ENCODE peak calls at places on chromosomes 6 and 20, in ten cellular contexts. One of them, this sample, is unnamed.

GRCh38 chr6:11113038-11113437 is 1.5 kb upstream of the ERVFRD-1 start:
- DNase-seq in Panc1: no peak
- DNase-seq in fibroblast of lung: no peak
- DNase-seq in PC-9: no peak
- DNase-seq in IMR-90: no peak
- DNase-seq in CD8-positive, alpha-beta T cell: no peak
- DNase-seq in substantia nigra: no peak
- DNase-seq in coronary artery: no peak
- DNase-seq in SJSA1: no peak
- DNase-seq in dorsolateral prefrontal cortex: no peak
- DNase-seq in this sample: no peak

GRCh38 chr20:15523431-15523830 is 1049.8 kb downstream of the KIF16B start:
- DNase-seq in fibroblast of lung: no peak
- DNase-seq in IMR-90: no peak
- DNase-seq in Panc1: no peak
- DNase-seq in SJSA1: no peak
- DNase-seq in dorsolateral prefrontal cortex: no peak
- DNase-seq in PC-9: no peak
- DNase-seq in coronary artery: no peak
- DNase-seq in substantia nigra: no peak
- DNase-seq in CD8-positive, alpha-beta T cell: no peak
- DNase-seq in this sample: no peak

GRCh38 chr20:35644806-35645205 is 19.9 kb downstream of the CPNE1 start:
- DNase-seq in SJSA1: no peak
- DNase-seq in substantia nigra: no peak
- DNase-seq in PC-9: no peak
- DNase-seq in Panc1: no peak
- DNase-seq in fibroblast of lung: no peak
- DNase-seq in IMR-90: no peak
- DNase-seq in coronary artery: no peak
- DNase-seq in dorsolateral prefrontal cortex: no peak
- DNase-seq in CD8-positive, alpha-beta T cell: no peak
- DNase-seq in this sample: no peak

GRCh38 chr6:74574794-74575193 is 631.1 kb downstream of the COL12A1 start:
- DNase-seq in fibroblast of lung: peak; percentile 14
- DNase-seq in SJSA1: no peak
- DNase-seq in CD8-positive, alpha-beta T cell: no peak
- DNase-seq in substantia nigra: no peak
- DNase-seq in IMR-90: peak; percentile 58
- DNase-seq in coronary artery: no peak
- DNase-seq in PC-9: no peak
- DNase-seq in dorsolateral prefrontal cortex: no peak
- DNase-seq in Panc1: no peak
- DNase-seq in this sample: peak; percentile 36

GRCh38 chr6:19719691-19720127 is 117.5 kb upstream of the ID4 start:
- DNase-seq in Panc1: no peak
- DNase-seq in dorsolateral prefrontal cortex: no peak
- DNase-seq in fibroblast of lung: peak; percentile 82
- DNase-seq in CD8-positive, alpha-beta T cell: no peak
- DNase-seq in SJSA1: no peak
- DNase-seq in coronary artery: no peak
- DNase-seq in IMR-90: peak; percentile 70
- DNase-seq in substantia nigra: no peak
- DNase-seq in PC-9: no peak
- DNase-seq in this sample: peak; percentile 69

GRCh38 chr20:6994452-6994851 is 227.0 kb downstream of the BMP2 start:
- DNase-seq in dorsolateral prefrontal cortex: no peak
- DNase-seq in CD8-positive, alpha-beta T cell: no peak
- DNase-seq in substantia nigra: no peak
- DNase-seq in coronary artery: no peak
- DNase-seq in fibroblast of lung: peak; percentile 79
- DNase-seq in PC-9: no peak
- DNase-seq in Panc1: no peak
- DNase-seq in IMR-90: no peak
- DNase-seq in SJSA1: no peak
- DNase-seq in this sample: peak; percentile 45

GRCh38 chr6:136740050-136740974 is 52.0 kb downstream of the MAP3K5 start:
- DNase-seq in SJSA1: no peak
- DNase-seq in IMR-90: peak; percentile 31
- DNase-seq in substantia nigra: no peak
- DNase-seq in fibroblast of lung: no peak
- DNase-seq in CD8-positive, alpha-beta T cell: no peak
- DNase-seq in Panc1: no peak
- DNase-seq in PC-9: no peak
- DNase-seq in dorsolateral prefrontal cortex: no peak
- DNase-seq in coronary artery: no peak
- DNase-seq in this sample: no peak

GRCh38 chr6:129678463-129678862 is 31.5 kb downstream of the ARHGAP18 start:
- DNase-seq in PC-9: no peak
- DNase-seq in substantia nigra: no peak
- DNase-seq in coronary artery: no peak
- DNase-seq in dorsolateral prefrontal cortex: no peak
- DNase-seq in CD8-positive, alpha-beta T cell: no peak
- DNase-seq in SJSA1: no peak
- DNase-seq in Panc1: no peak
- DNase-seq in IMR-90: no peak
- DNase-seq in fibroblast of lung: no peak
- DNase-seq in this sample: no peak

GRCh38 chr6:159983641-159984080 is 14.8 kb downstream of the IGF2R start:
- DNase-seq in Panc1: no peak
- DNase-seq in PC-9: no peak
- DNase-seq in fibroblast of lung: peak; percentile 52
- DNase-seq in CD8-positive, alpha-beta T cell: no peak
- DNase-seq in dorsolateral prefrontal cortex: no peak
- DNase-seq in IMR-90: peak; percentile 51
- DNase-seq in substantia nigra: no peak
- DNase-seq in coronary artery: no peak
- DNase-seq in SJSA1: no peak
- DNase-seq in this sample: peak; percentile 55

GRCh38 chr6:104682722-104683643 is 176.7 kb downstream of the HACE1 start:
- DNase-seq in dorsolateral prefrontal cortex: no peak
- DNase-seq in CD8-positive, alpha-beta T cell: peak; percentile 81
- DNase-seq in IMR-90: peak; percentile 59
- DNase-seq in SJSA1: peak; percentile 62
- DNase-seq in Panc1: no peak
- DNase-seq in coronary artery: no peak
- DNase-seq in fibroblast of lung: peak; percentile 39
- DNase-seq in substantia nigra: peak; percentile 6
- DNase-seq in PC-9: peak; percentile 45
- DNase-seq in this sample: peak; percentile 64

GRCh38 chr6:132713355-132714134 is at the start of gene VNN1:
- DNase-seq in IMR-90: no peak
- DNase-seq in Panc1: no peak
- DNase-seq in CD8-positive, alpha-beta T cell: no peak
- DNase-seq in fibroblast of lung: no peak
- DNase-seq in dorsolateral prefrontal cortex: no peak
- DNase-seq in substantia nigra: no peak
- DNase-seq in PC-9: no peak
- DNase-seq in coronary artery: no peak
- DNase-seq in SJSA1: no peak
- DNase-seq in this sample: no peak

GRCh38 chr6:156774872-156775405 is 2.2 kb upstream of the ARID1B start:
- DNase-seq in Panc1: no peak
- DNase-seq in fibroblast of lung: no peak
- DNase-seq in SJSA1: no peak
- DNase-seq in PC-9: no peak
- DNase-seq in CD8-positive, alpha-beta T cell: no peak
- DNase-seq in dorsolateral prefrontal cortex: no peak
- DNase-seq in substantia nigra: no peak
- DNase-seq in IMR-90: no peak
- DNase-seq in coronary artery: no peak
- DNase-seq in this sample: no peak

GRCh38 chr6:31180500-31180899 is 10.0 kb upstream of the POU5F1 start:
- DNase-seq in PC-9: no peak
- DNase-seq in fibroblast of lung: peak; percentile 71
- DNase-seq in dorsolateral prefrontal cortex: no peak
- DNase-seq in substantia nigra: peak; percentile 35
- DNase-seq in coronary artery: no peak
- DNase-seq in CD8-positive, alpha-beta T cell: peak; percentile 62
- DNase-seq in SJSA1: no peak
- DNase-seq in IMR-90: no peak
- DNase-seq in Panc1: no peak
- DNase-seq in this sample: peak; percentile 28

GRCh38 chr20:44463466-44463865 is 12.2 kb upstream of the TTPAL start:
- DNase-seq in dorsolateral prefrontal cortex: no peak
- DNase-seq in coronary artery: no peak
- DNase-seq in fibroblast of lung: no peak
- DNase-seq in SJSA1: no peak
- DNase-seq in Panc1: no peak
- DNase-seq in substantia nigra: no peak
- DNase-seq in PC-9: no peak
- DNase-seq in CD8-positive, alpha-beta T cell: no peak
- DNase-seq in IMR-90: no peak
- DNase-seq in this sample: no peak

GRCh38 chr6:107493158-107494057 is 3.5 kb downstream of the SOBP start:
- DNase-seq in IMR-90: peak; percentile 67
- DNase-seq in coronary artery: no peak
- DNase-seq in SJSA1: no peak
- DNase-seq in substantia nigra: peak; percentile 55
- DNase-seq in fibroblast of lung: peak; percentile 31
- DNase-seq in CD8-positive, alpha-beta T cell: no peak
- DNase-seq in Panc1: no peak
- DNase-seq in PC-9: no peak
- DNase-seq in dorsolateral prefrontal cortex: peak; percentile 53
- DNase-seq in this sample: peak; percentile 27
- H3K27ac ChIP-seq in IMR-90: peak overlapping the region; percentile 66
- H3K27ac ChIP-seq in coronary artery: peak overlapping the region; percentile 87
- H3K27ac ChIP-seq in SJSA1: no peak overlapping the region
- H3K27ac ChIP-seq in substantia nigra: peak overlapping the region; percentile 87
- H3K27ac ChIP-seq in fibroblast of lung: peak overlapping the region; percentile 67
- H3K27ac ChIP-seq in CD8-positive, alpha-beta T cell: no peak overlapping the region
- H3K27ac ChIP-seq in Panc1: peak overlapping the region; percentile 80
- H3K27ac ChIP-seq in PC-9: no peak overlapping the region
- H3K27ac ChIP-seq in dorsolateral prefrontal cortex: peak overlapping the region; percentile 83
- H3K27ac ChIP-seq in this sample: no peak overlapping the region

DNA sequence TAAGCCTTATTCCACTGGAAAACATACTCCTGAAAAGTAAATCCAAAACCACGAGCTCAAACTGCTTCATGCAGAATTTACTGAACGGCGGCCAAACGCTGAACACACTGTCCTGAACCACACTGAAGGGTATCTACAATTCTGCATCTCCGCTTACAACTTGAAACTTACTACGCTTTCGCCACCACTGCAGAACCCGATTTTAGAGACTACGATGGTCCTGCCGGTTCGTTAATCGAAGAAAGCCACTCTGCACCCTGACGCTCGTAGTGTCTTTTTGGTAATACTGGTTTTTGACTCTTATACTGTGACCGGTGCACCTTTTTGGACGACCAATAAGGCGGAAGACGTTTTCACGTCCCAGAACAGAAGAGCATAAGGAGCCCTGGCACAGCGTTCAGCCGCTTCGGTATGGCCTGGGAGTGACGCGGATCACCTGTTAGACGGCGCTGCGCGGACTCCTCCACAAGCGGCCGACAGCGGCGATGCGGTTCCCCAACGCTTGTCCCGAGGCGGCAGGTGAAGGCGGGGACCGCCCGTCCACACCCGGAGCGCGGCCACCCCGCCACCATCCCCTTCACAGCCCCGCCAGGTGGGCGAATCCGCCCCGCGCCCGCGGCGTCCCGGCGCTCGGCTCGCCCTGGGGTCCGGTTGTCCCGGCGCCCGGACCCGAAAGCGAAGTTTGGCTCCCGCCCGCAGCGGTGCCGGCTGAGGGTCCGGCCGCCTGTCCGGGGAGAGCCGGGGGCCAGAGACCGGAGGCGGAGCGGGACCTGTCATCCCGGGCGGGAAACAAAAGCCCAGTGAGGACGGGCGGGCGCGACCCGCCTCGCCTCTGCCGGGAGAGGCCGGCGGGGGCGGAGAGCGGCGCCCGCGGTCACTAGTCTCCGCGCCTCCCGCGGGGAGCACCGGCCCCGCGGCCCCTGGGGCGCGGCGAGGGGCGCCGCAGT is 784 bp downstream of the FKBP5 start:
- DNase-seq in dorsolateral prefrontal cortex: no peak
- DNase-seq in IMR-90: peak; percentile 57
- DNase-seq in Panc1: no peak
- DNase-seq in PC-9: peak; percentile 45
- DNase-seq in fibroblast of lung: peak; percentile 65
- DNase-seq in coronary artery: peak; percentile 81
- DNase-seq in SJSA1: no peak
- DNase-seq in substantia nigra: peak; percentile 57
- DNase-seq in CD8-positive, alpha-beta T cell: peak; percentile 75
- DNase-seq in this sample: no peak
- H3K27ac ChIP-seq in dorsolateral prefrontal cortex: peak overlapping the region; percentile 59
- H3K27ac ChIP-seq in IMR-90: peak overlapping the region; percentile 13
- H3K27ac ChIP-seq in Panc1: peak overlapping the region; percentile 74
- H3K27ac ChIP-seq in PC-9: no peak overlapping the region
- H3K27ac ChIP-seq in fibroblast of lung: peak overlapping the region; percentile 4
- H3K27ac ChIP-seq in coronary artery: peak overlapping the region; percentile 100
- H3K27ac ChIP-seq in SJSA1: no peak overlapping the region
- H3K27ac ChIP-seq in substantia nigra: peak overlapping the region; percentile 88
- H3K27ac ChIP-seq in CD8-positive, alpha-beta T cell: peak overlapping the region; percentile 64
- H3K27ac ChIP-seq in this sample: peak overlapping the region; percentile 59

GRCh38 chr6:144922120-144922722 is 637.1 kb downstream of the UTRN start:
- DNase-seq in IMR-90: peak; percentile 42
- DNase-seq in Panc1: no peak
- DNase-seq in SJSA1: no peak
- DNase-seq in CD8-positive, alpha-beta T cell: no peak
- DNase-seq in dorsolateral prefrontal cortex: no peak
- DNase-seq in fibroblast of lung: no peak
- DNase-seq in PC-9: no peak
- DNase-seq in substantia nigra: no peak
- DNase-seq in coronary artery: no peak
- DNase-seq in this sample: no peak
- H3K27ac ChIP-seq in IMR-90: no peak overlapping the region
- H3K27ac ChIP-seq in Panc1: no peak overlapping the region
- H3K27ac ChIP-seq in SJSA1: peak overlapping the region; percentile 85
- H3K27ac ChIP-seq in CD8-positive, alpha-beta T cell: no peak overlapping the region
- H3K27ac ChIP-seq in dorsolateral prefrontal cortex: no peak overlapping the region
- H3K27ac ChIP-seq in fibroblast of lung: no peak overlapping the region
- H3K27ac ChIP-seq in PC-9: peak overlapping the region; percentile 69
- H3K27ac ChIP-seq in substantia nigra: no peak overlapping the region
- H3K27ac ChIP-seq in coronary artery: no peak overlapping the region
- H3K27ac ChIP-seq in this sample: no peak overlapping the region

DNA sequence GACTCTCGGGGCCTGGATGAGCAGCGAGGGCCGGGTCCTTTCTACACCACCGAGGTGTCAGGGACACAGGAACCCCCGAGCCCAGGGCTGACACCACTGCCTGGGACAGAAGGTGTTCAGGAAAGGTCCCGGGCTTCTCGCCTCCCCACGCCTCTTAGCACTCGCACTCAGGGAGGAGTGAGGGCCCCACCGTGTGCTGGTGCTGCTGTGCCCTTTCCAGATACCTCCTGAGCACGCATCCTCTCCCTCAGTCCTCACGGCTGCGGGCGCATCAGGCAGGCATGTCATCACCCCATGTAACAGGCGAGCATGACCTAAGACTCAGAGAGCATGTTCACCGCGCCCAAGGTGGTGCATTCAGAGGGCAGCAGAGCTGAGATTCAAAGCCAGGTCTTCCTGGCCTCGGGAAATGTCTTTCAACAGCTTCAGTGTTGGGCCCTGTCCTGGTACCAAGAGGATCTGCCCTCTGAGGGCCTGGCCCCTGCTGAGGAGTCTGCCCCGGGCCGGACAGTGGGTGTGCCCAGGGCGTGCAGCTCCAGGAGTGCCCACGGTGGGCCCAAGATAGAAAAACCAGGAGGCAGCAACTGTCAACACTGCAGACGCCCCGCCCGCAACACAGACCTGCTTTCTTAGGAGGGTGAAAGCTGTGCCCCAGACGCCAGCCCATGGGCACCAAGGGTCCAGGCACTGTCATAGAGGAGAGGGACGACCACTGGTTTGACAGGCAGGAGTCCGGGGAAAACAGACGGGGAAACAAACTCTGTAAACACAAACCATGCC is 29.2 kb downstream of the TGM2 start:
- DNase-seq in Panc1: no peak
- DNase-seq in SJSA1: no peak
- DNase-seq in substantia nigra: no peak
- DNase-seq in PC-9: no peak
- DNase-seq in dorsolateral prefrontal cortex: no peak
- DNase-seq in IMR-90: no peak
- DNase-seq in fibroblast of lung: no peak
- DNase-seq in CD8-positive, alpha-beta T cell: no peak
- DNase-seq in coronary artery: no peak
- DNase-seq in this sample: no peak
- H3K27ac ChIP-seq in Panc1: peak overlapping the region; percentile 83
- H3K27ac ChIP-seq in SJSA1: peak overlapping the region; percentile 60
- H3K27ac ChIP-seq in substantia nigra: no peak overlapping the region
- H3K27ac ChIP-seq in PC-9: peak overlapping the region; percentile 92
- H3K27ac ChIP-seq in dorsolateral prefrontal cortex: no peak overlapping the region
- H3K27ac ChIP-seq in IMR-90: no peak overlapping the region
- H3K27ac ChIP-seq in fibroblast of lung: no peak overlapping the region
- H3K27ac ChIP-seq in CD8-positive, alpha-beta T cell: no peak overlapping the region
- H3K27ac ChIP-seq in coronary artery: peak overlapping the region; percentile 86
- H3K27ac ChIP-seq in this sample: peak overlapping the region; percentile 61